ENCODE peak calls at places on chromosomes 5 and 9, in five cellular contexts. D, J, W, H and I are unnamed samples.

GRCh38 chr5:136174021-136174659 is 18.8 kb downstream of the SMIM32 start:
- DNase-seq in H (peak; percentile 6), W (no peak), D (no peak), J (no peak), I (peak; percentile 17)

GRCh38 chr9:131739192-131739961 is 499 bp downstream of the RAPGEF1 start:
- DNase-seq in W (peak; percentile 55), H (no peak), D (no peak), J (peak; percentile 60), I (no peak)

GRCh38 chr5:151733727-151734408 is 24.6 kb downstream of the ATOX1 start:
- DNase-seq in J (no peak), D (peak; percentile 7), H (no peak), W (no peak), I (no peak)

GRCh38 chr5:82406200-82406773 is 128.1 kb upstream of the RPS23 start:
- DNase-seq in J (peak; percentile 52), H (peak; percentile 68), D (no peak), W (no peak), I (peak; percentile 78)

GRCh38 chr5:138035605-138036537 is 3.0 kb upstream of the FAM13B start:
- DNase-seq in J (peak; percentile 47), D (peak; percentile 90), H (peak; percentile 53), W (peak; percentile 61), I (peak; percentile 81)

GRCh38 chr9:134626576-134627416 is 14.8 kb upstream of the COL5A1 start:
- DNase-seq in H (no peak), W (no peak), D (peak; percentile 81), J (peak; percentile 8), I (peak; percentile 67)

GRCh38 chr5:68924490-68925145 is 169.2 kb upstream of the SLC30A5 start:
- DNase-seq in H (peak; percentile 77), W (no peak), J (peak; percentile 23), D (peak; percentile 93), I (no peak)

GRCh38 chr5:9621379-9621903 is 8.7 kb downstream of the TAS2R1 start:
- DNase-seq in J (no peak), W (no peak), D (peak; percentile 93), H (peak; percentile 27), I (peak; percentile 77)

GRCh38 chr5:69019665-69020064 is 74.1 kb upstream of the SLC30A5 start:
- DNase-seq in H (no peak), W (no peak), D (no peak), J (no peak), I (no peak)

GRCh38 chr5:134024811-134025210 is 20.0 kb upstream of the VDAC1 start:
- DNase-seq in W (no peak), D (no peak), H (no peak), J (no peak), I (no peak)

GRCh38 chr9:107438211-107439030 is 51.1 kb downstream of the KLF4 start:
- DNase-seq in W (no peak), D (peak; percentile 88), J (no peak), H (no peak), I (peak; percentile 97)

GRCh38 chr9:121674952-121675351 is 23.5 kb downstream of the DAB2IP start:
- DNase-seq in W (no peak), D (peak; percentile 91), J (no peak), H (no peak), I (peak; percentile 72)

GRCh38 chr5:104800440-104801048 is 1238.0 kb upstream of the NUDT12 start:
- DNase-seq in W (no peak), D (no peak), J (no peak), H (no peak), I (peak; percentile 25)

GRCh38 chr9:37413311-37413710 is 9.2 kb upstream of the GRHPR start:
- DNase-seq in H (no peak), J (no peak), D (no peak), W (no peak), I (no peak)

GRCh38 chr9:120924698-120925534 is 1.7 kb downstream of the TRAF1 start:
- DNase-seq in H (no peak), J (no peak), D (peak; percentile 70), W (peak; percentile 40), I (peak; percentile 64)

GRCh38 chr5:75536147-75536546 is 24.5 kb downstream of the POLK start:
- DNase-seq in J (no peak), W (no peak), H (no peak), D (no peak), I (no peak)

GRCh38 chr9:33852216-33852826 is 35.4 kb downstream of the UBE2R2 start:
- DNase-seq in J (peak; percentile 73), D (peak; percentile 58), H (no peak), W (peak; percentile 53), I (peak; percentile 32)

GRCh38 chr9:114880276-114880891 is 50.0 kb downstream of the TNFSF8 start:
- DNase-seq in H (no peak), D (no peak), W (no peak), J (no peak), I (no peak)

GRCh38 chr5:158832096-158832495 is 267.6 kb downstream of the EBF1 start:
- DNase-seq in W (no peak), D (no peak), J (no peak), H (no peak), I (no peak)

GRCh38 chr5:121429761-121430160 is 421.9 kb upstream of the FTMT start:
- DNase-seq in H (no peak), D (no peak), J (no peak), W (no peak), I (no peak)

GRCh38 chr9:16813838-16814237 is 56.6 kb downstream of the BNC2 start:
- DNase-seq in W (no peak), D (no peak), J (no peak), H (no peak), I (no peak)

GRCh38 chr9:127828262-127829031 is 25.8 kb downstream of the FPGS start:
- DNase-seq in D (peak; percentile 95), J (peak; percentile 92), H (peak; percentile 11), W (no peak), I (peak; percentile 97)

GRCh38 chr9:82810902-82811301 is 252.0 kb downstream of the RASEF start:
- DNase-seq in D (peak; percentile 93), J (no peak), W (no peak), H (no peak), I (peak; percentile 93)

GRCh38 chr5:74233571-74233970 is 407.0 kb downstream of the ENC1 start:
- DNase-seq in D (peak; percentile 59), W (no peak), J (no peak), H (peak; percentile 65), I (no peak)

GRCh38 chr9:111163738-111164399 is 125.6 kb upstream of the LPAR1 start:
- DNase-seq in J (no peak), H (no peak), D (no peak), W (no peak), I (no peak)

GRCh38 chr5:136015966-136016365 is 12.8 kb upstream of the TGFBI start:
- DNase-seq in D (peak; percentile 35), W (no peak), J (no peak), H (no peak), I (no peak)

GRCh38 chr9:129378241-129378661 is 200.2 kb upstream of the IER5L start:
- DNase-seq in J (no peak), W (no peak), H (no peak), D (no peak), I (no peak)

GRCh38 chr9:111975709-111976108 is 79.1 kb downstream of the UGCG start:
- DNase-seq in D (no peak), W (peak; percentile 30), J (no peak), H (no peak), I (peak; percentile 51)

GRCh38 chr9:7534211-7534935 is 265.2 kb downstream of the DMAC1 start:
- DNase-seq in H (no peak), J (no peak), D (no peak), W (peak; percentile 10), I (no peak)

GRCh38 chr9:16642421-16643109 is 227.9 kb downstream of the BNC2 start:
- DNase-seq in H (no peak), J (no peak), D (no peak), W (no peak), I (no peak)

GRCh38 chr5:81762853-81763252 is 12.0 kb upstream of the SSBP2 start:
- DNase-seq in W (no peak), D (no peak), J (no peak), H (no peak), I (no peak)

GRCh38 chr9:123267481-123268239 is 726 bp downstream of the STRBP start:
- DNase-seq in W (no peak), J (no peak), H (no peak), D (no peak), I (no peak)

GRCh38 chr5:39891376-39891775 is 466.6 kb upstream of the DAB2 start:
- DNase-seq in H (no peak), J (no peak), D (no peak), W (no peak), I (no peak)